ENCODE peak calls at places on chromosomes 12 and 14, in four cellular contexts. U, S, Z and Q are unnamed samples.

GRCh38 chr12:116582610-116583009 is 23.4 kb downstream of the MAP1LC3B2 start:
- DNase-seq in U (no peak), Z (no peak), S (no peak), Q (no peak)

GRCh38 chr12:52007158-52007921 is 594 bp downstream of the TAMALIN start:
- DNase-seq in U (no peak), Z (no peak), S (no peak), Q (peak)

GRCh38 chr14:103362780-103363179 is 22.4 kb upstream of the MARK3 start:
- DNase-seq in U (no peak), S (no peak), Z (no peak), Q (no peak)

GRCh38 chr12:82870825-82871377 is 184.2 kb downstream of the TMTC2 start:
- DNase-seq in Z (no peak), S (no peak), U (no peak), Q (no peak)

GRCh38 chr14:77347746-77348145 is 26.9 kb downstream of the GSTZ1 start:
- DNase-seq in U (no peak), Z (no peak), S (no peak), Q (no peak)

GRCh38 chr12:131436922-131437705 is 273.8 kb upstream of the SFSWAP start:
- DNase-seq in U (no peak), S (no peak), Z (no peak), Q (no peak)

GRCh38 chr12:22993639-22994038 is 368.7 kb downstream of the ETNK1 start:
- DNase-seq in Z (no peak), S (no peak), U (no peak), Q (no peak)

GRCh38 chr14:60786905-60787304 is 52.3 kb downstream of the MNAT1 start:
- DNase-seq in Z (no peak), U (no peak), S (no peak), Q (no peak)

GRCh38 chr12:88665051-88665450 is 84.8 kb upstream of the KITLG start:
- DNase-seq in Z (no peak), U (no peak), S (no peak), Q (no peak)

GRCh38 chr12:121911824-121912585 is 6.4 kb upstream of the CFAP251 start:
- DNase-seq in U (no peak), S (no peak), Z (no peak), Q (no peak)

GRCh38 chr14:93543766-93544165 is 113.0 kb downstream of the UNC79 start:
- DNase-seq in U (peak), S (peak), Z (no peak), Q (no peak)

GRCh38 chr14:50829472-50830043 is 1.4 kb downstream of the NIN start:
- DNase-seq in S (no peak), U (no peak), Z (no peak), Q (no peak)

GRCh38 chr14:54420478-54421116 is 20.6 kb downstream of the CNIH1 start:
- DNase-seq in Z (no peak), S (peak), U (no peak), Q (peak)

GRCh38 chr12:6316921-6317692 is 6.6 kb downstream of the PLEKHG6 start:
- DNase-seq in S (no peak), Z (no peak), U (no peak), Q (no peak)

GRCh38 chr14:73008501-73008900 is 18.4 kb downstream of the ZFYVE1 start:
- DNase-seq in Z (no peak), S (no peak), U (peak), Q (no peak)

GRCh38 chr12:131091413-131091975 is 137.8 kb downstream of the ADGRD1 start:
- DNase-seq in U (no peak), Z (no peak), S (peak), Q (no peak)

GRCh38 chr12:71183846-71184245 is 26.0 kb upstream of the TSPAN8 start:
- DNase-seq in S (no peak), U (no peak), Z (no peak), Q (no peak)

GRCh38 chr14:22484638-22485037 is 104.4 kb downstream of the DAD1 start:
- DNase-seq in U (peak), S (no peak), Z (no peak), Q (no peak)

GRCh38 chr12:106238146-106238545 is 9.7 kb downstream of the CKAP4 start:
- DNase-seq in U (no peak), Z (no peak), S (no peak), Q (no peak)

GRCh38 chr14:38870437-38870836 is 232.6 kb downstream of the SEC23A start:
- DNase-seq in U (no peak), S (no peak), Z (no peak), Q (no peak)

GRCh38 chr12:99983721-99984258 is 946 bp downstream of the ANKS1B start:
- DNase-seq in Z (no peak), S (no peak), U (no peak), Q (no peak)

GRCh38 chr12:110312581-110313360 is 31.7 kb downstream of the ATP2A2 start:
- DNase-seq in S (no peak), Z (no peak), U (no peak), Q (no peak)

GRCh38 chr12:31752450-31752849 is 23.6 kb upstream of the AMN1 start:
- DNase-seq in U (no peak), S (no peak), Z (no peak), Q (no peak)

GRCh38 chr12:106249411-106250135 is 1.8 kb upstream of the CKAP4 start:
- DNase-seq in U (no peak), S (no peak), Z (no peak), Q (no peak)

GRCh38 chr14:23078692-23079116 is 16.2 kb downstream of the ACIN1 start:
- DNase-seq in Z (no peak), U (peak), S (peak), Q (no peak)

GRCh38 chr14:55136868-55137785 is 8.1 kb downstream of the LGALS3 start:
- DNase-seq in U (peak), S (no peak), Z (no peak), Q (peak)

GRCh38 chr14:94077111-94077821 is 3.7 kb downstream of the DDX24 start:
- DNase-seq in S (no peak), U (no peak), Z (no peak), Q (no peak)

GRCh38 chr14:100762901-100763300 is 36.2 kb downstream of the DLK1 start:
- DNase-seq in U (no peak), Z (no peak), S (no peak), Q (no peak)

GRCh38 chr12:14589169-14590004 is 21.7 kb upstream of the PLBD1 start:
- DNase-seq in S (no peak), U (no peak), Z (no peak), Q (no peak)

GRCh38 chr12:4268549-4269181 is 4.9 kb upstream of the CCND2 start:
- DNase-seq in Z (no peak), S (no peak), U (no peak), Q (no peak)

GRCh38 chr12:28258998-28259397 is 68.7 kb downstream of the CCDC91 start:
- DNase-seq in Z (no peak), U (no peak), S (no peak), Q (no peak)

GRCh38 chr14:74634964-74635363 is 22.9 kb upstream of the LTBP2 start:
- DNase-seq in S (no peak), Z (no peak), U (no peak), Q (no peak)